ENCODE peak calls at places on chromosome 1, in five cellular contexts. A is ureter, T is NCI-H345, R is DMS53, C is GM23338. G is an unnamed sample.

GRCh38 chr1:223748773-223749733 is 36.7 kb downstream of the CAPN2 start:
- DNase-seq in C (peak), T (peak), R (peak), A (peak), G (peak)

GRCh38 chr1:20964540-20965484 is 177.7 kb upstream of the HP1BP3 start:
- DNase-seq in R (peak), C (peak), A (no peak), T (no peak), G (no peak)

GRCh38 chr1:159798893-159799292 is 3.3 kb upstream of the FCRL6 start:
- DNase-seq in A (no peak), R (peak), T (peak), C (peak), G (no peak)

GRCh38 chr1:219385786-219386427 is 212.2 kb downstream of the LYPLAL1 start:
- DNase-seq in C (peak), T (peak), R (peak), A (peak), G (no peak)

GRCh38 chr1:40185951-40186864 is 25.0 kb downstream of the RLF start:
- DNase-seq in C (peak), A (no peak), R (no peak), T (no peak), G (no peak)

GRCh38 chr1:226654508-226655124 is 84.5 kb downstream of the ITPKB start:
- DNase-seq in T (no peak), A (no peak), R (no peak), C (no peak), G (no peak)

GRCh38 chr1:231383159-231383855 is 38.8 kb downstream of the EGLN1 start:
- DNase-seq in C (no peak), A (no peak), T (no peak), R (no peak), G (no peak)

GRCh38 chr1:247548847-247549246 is at the start of gene GCSAML:
- DNase-seq in R (no peak), C (no peak), T (no peak), A (no peak), G (no peak)

GRCh38 chr1:231029841-231030240 is 10.2 kb downstream of the FAM89A start:
- DNase-seq in A (no peak), T (no peak), R (no peak), C (no peak), G (no peak)

GRCh38 chr1:37661401-37661800 is 26.7 kb upstream of the RSPO1 start:
- DNase-seq in R (no peak), C (no peak), A (no peak), T (no peak), G (no peak)

GRCh38 chr1:3687509-3687908 is 35.2 kb downstream of the TP73 start:
- DNase-seq in C (peak), T (no peak), A (no peak), R (no peak), G (no peak)

GRCh38 chr1:2298685-2299673 is 70.9 kb downstream of the SKI start:
- DNase-seq in A (no peak), T (no peak), R (no peak), C (no peak), G (no peak)

GRCh38 chr1:228058981-228059535 is 23.4 kb upstream of the ARF1 start:
- DNase-seq in C (peak), T (peak), R (peak), A (no peak), G (no peak)

GRCh38 chr1:239718997-239719628 is 332.7 kb downstream of the CHRM3 start:
- DNase-seq in A (no peak), C (no peak), R (no peak), T (no peak), G (no peak)

GRCh38 chr1:21378705-21379494 is 61.0 kb upstream of the NBPF3 start:
- DNase-seq in R (peak), C (no peak), T (peak), A (peak), G (no peak)

GRCh38 chr1:112524986-112525385 is 16.2 kb downstream of the WNT2B start:
- DNase-seq in C (no peak), T (no peak), A (no peak), R (no peak), G (no peak)

GRCh38 chr1:111690306-111690617 is 48.9 kb downstream of the INKA2 start:
- DNase-seq in R (peak), A (peak), C (no peak), T (peak), G (no peak)

GRCh38 chr1:198663996-198664789 is 25.4 kb downstream of the PTPRC start:
- DNase-seq in A (no peak), R (no peak), C (no peak), T (no peak), G (no peak)

GRCh38 chr1:221994939-221995338 is 253.1 kb upstream of the DUSP10 start:
- DNase-seq in A (no peak), T (no peak), C (no peak), R (no peak), G (no peak)

GRCh38 chr1:216464489-216464888 is 41.2 kb upstream of the USH2A start:
- DNase-seq in R (peak), T (no peak), C (no peak), A (no peak), G (no peak)

GRCh38 chr1:213985181-213986019 is 2.4 kb upstream of the PROX1 start:
- DNase-seq in A (no peak), R (peak), C (peak), T (peak), G (no peak)

GRCh38 chr1:180953291-180953747 is 40.6 kb downstream of the KIAA1614 start:
- DNase-seq in A (peak), R (peak), T (peak), C (peak), G (no peak)

GRCh38 chr1:41240806-41241747 is 1.0 kb downstream of the SCMH1 start:
- DNase-seq in T (peak), R (peak), C (peak), A (peak), G (peak)

GRCh38 chr1:25765152-25765909 is 34.7 kb upstream of the SELENON start:
- DNase-seq in T (no peak), R (no peak), C (no peak), A (no peak), G (no peak)

GRCh38 chr1:206708058-206708457 is 23.4 kb downstream of the MAPKAPK2 start:
- DNase-seq in R (no peak), A (no peak), C (peak), T (no peak), G (no peak)

GRCh38 chr1:55039342-55040082 is at the start of gene PCSK9:
- DNase-seq in R (peak), A (no peak), T (no peak), C (peak), G (peak)

GRCh38 chr1:6688001-6688400 is 13.6 kb downstream of the DNAJC11 start:
- DNase-seq in C (no peak), T (no peak), A (no peak), R (no peak), G (no peak)

GRCh38 chr1:2049517-2050481 is at the start of gene PRKCZ:
- DNase-seq in R (peak), T (peak), C (peak), A (peak), G (peak)

GRCh38 chr1:192316692-192317091 is at the start of gene RGS21:
- DNase-seq in R (no peak), A (no peak), C (no peak), T (no peak), G (no peak)

GRCh38 chr1:223207293-223208066 is 64.4 kb upstream of the TLR5 start:
- DNase-seq in C (no peak), A (no peak), R (no peak), T (no peak), G (no peak)

GRCh38 chr1:42319871-42320484 is 15.1 kb downstream of the FOXJ3 start:
- DNase-seq in A (no peak), T (no peak), R (peak), C (no peak), G (no peak)

GRCh38 chr1:6245086-6245868 is 1.3 kb downstream of the HES3 start:
- DNase-seq in R (peak), C (peak), T (peak), A (peak), G (peak)